ENCODE peak calls at places on chromosomes 12 and 14, in four cellular contexts. J is mammary epithelial cell, P is fibroblast of lung, X is hepatocyte. T is an unnamed sample.

GRCh38 chr12:78386871-78387270 is 477.7 kb upstream of the SYT1 start:
- DNase-seq in J (no peak), P (no peak), X (no peak), T (no peak)

GRCh38 chr14:32593290-32593942 is 264.3 kb downstream of the AKAP6 start:
- DNase-seq in J (peak), P (peak), X (no peak), T (no peak)

GRCh38 chr12:12835378-12836145 is 22.4 kb downstream of the DDX47 start:
- DNase-seq in J (peak), P (peak), X (peak), T (no peak)

GRCh38 chr12:69685810-69686209 is 13.3 kb downstream of the BEST3 start:
- DNase-seq in J (peak), P (peak), X (no peak), T (no peak)

GRCh38 chr12:1581973-1582708 is 12.2 kb downstream of the FBXL14 start:
- DNase-seq in J (no peak), P (no peak), X (no peak), T (no peak)

GRCh38 chr14:73789996-73790581 is 61.5 kb upstream of the PTGR2 start:
- DNase-seq in J (peak), P (peak), X (peak), T (no peak)

GRCh38 chr14:69877492-69877891 is 1.7 kb upstream of the SMOC1 start:
- DNase-seq in J (peak), P (peak), X (peak), T (peak)

GRCh38 chr12:5309654-5310053 is 122.3 kb upstream of the NTF3 start:
- DNase-seq in J (peak), P (no peak), X (no peak), T (no peak)

GRCh38 chr12:94099191-94099983 is 49.0 kb upstream of the PLXNC1 start:
- DNase-seq in J (peak), P (peak), X (no peak), T (no peak)

GRCh38 chr12:5123921-5124320 is 80.2 kb downstream of the KCNA5 start:
- DNase-seq in J (no peak), P (peak), X (no peak), T (no peak)

GRCh38 chr12:27635349-27635972 is 60.8 kb upstream of the REP15 start:
- DNase-seq in J (peak), P (peak), X (peak), T (peak)

GRCh38 chr14:39097159-39097558 is 5.9 kb downstream of the SEC23A start:
- DNase-seq in J (peak), P (peak), X (peak), T (peak)

GRCh38 chr12:70338531-70338930 is 27.6 kb upstream of the KCNMB4 start:
- DNase-seq in J (no peak), P (peak), X (no peak), T (no peak)

GRCh38 chr12:14249368-14249767 is 116.1 kb upstream of the ATF7IP start:
- DNase-seq in J (peak), P (no peak), X (no peak), T (no peak)

DNA sequence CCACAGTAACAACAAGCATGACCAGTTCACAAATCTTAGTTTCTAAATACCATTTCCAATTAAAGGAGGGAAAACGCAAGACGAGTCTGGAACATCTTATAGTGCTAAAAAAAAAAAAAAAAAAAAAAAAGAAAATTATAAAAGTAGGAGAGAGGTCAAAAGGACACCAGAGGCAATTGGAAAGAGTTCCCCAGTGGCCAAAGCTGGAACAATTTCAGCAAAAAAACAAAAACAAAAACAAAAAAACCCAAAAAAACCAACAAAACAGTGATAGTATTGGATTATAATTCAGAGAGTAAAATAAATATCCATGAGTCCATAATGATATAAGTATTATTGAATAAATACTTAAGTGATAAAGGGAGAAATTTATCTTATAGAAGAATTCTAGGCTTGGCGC is 10.3 kb upstream of the NAP1L1 start:
- DNase-seq in J (no peak), P (no peak), X (no peak), T (no peak)
- TF ChIP-seq CTCF in J (no peak), P (no peak), X (no peak), T (no peak)

GRCh38 chr12:57008113-57008687 is 1.9 kb upstream of the ZBTB39 start:
- DNase-seq in J (peak), P (peak), X (peak), T (peak)
- TF ChIP-seq CTCF in J (peak), P (peak), X (peak), T (peak)

GRCh38 chr12:2794261-2794735 is 472 bp upstream of the FKBP4 start:
- DNase-seq in J (peak), P (no peak), X (peak), T (peak)

GRCh38 chr12:2797721-2798418 is 3.1 kb downstream of the FKBP4 start:
- DNase-seq in J (no peak), P (peak), X (no peak), T (no peak)

GRCh38 chr12:2794736-2795289 is at the start of gene FKBP4:
- DNase-seq in J (peak), P (peak), X (peak), T (peak)

GRCh38 chr12:2795291-2796186 is 769 bp downstream of the FKBP4 start:
- DNase-seq in J (peak), P (peak), X (peak), T (peak)

DNA sequence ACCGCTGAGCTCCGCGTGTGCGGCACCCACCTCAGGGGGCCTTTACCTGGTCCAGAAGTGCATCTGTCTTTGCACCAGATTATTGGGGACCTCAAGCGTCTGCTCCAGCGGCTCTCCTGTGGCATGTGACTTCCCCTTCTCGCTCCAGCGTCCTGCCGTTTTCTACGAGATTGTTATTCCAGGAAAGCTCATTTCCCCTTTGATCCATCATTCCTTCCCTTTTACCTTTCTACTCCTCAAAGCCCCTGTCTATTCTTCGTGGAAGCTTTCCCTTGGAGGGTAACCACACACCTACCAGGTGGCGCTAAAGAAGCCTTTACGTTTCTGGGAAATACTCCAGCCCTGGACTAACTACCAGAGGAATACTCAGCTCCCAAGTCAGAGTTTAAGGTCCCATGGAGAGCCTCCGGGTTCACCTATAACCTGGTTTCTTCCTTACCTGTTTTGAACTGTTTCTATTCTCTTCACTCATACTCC is 1.5 kb downstream of the FKBP4 start:
- DNase-seq in J (peak), P (no peak), X (peak), T (no peak)
- TF ChIP-seq CTCF in J (no peak), P (no peak), X (peak), T (no peak)

DNA sequence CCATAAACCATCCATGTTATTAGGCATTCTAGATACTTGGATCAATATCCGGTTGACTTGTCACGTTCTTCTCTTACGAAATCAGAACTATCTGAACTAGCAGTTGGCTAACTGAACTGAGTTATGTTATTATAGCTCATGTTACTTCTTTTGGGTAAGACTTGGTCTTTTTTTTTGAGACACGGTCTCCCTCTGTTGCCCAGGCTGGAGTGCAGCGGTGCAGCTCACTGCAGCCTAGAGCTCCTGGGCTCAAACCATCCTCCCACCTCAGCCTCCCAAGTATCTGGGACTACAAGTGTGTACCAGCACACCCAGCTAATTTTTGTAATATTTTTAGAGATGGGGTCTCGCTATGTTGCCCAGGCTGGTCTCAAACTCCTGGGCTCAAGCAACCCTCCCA is 178.7 kb downstream of the PRKCH start:
- DNase-seq in J (no peak), P (no peak), X (no peak), T (no peak)
- TF ChIP-seq CTCF in J (no peak), P (no peak), X (no peak), T (no peak)

T was measured in GM13976.